ENCODE peak calls at places on chromosome 7, in seven cellular contexts. T, D, L, C, E, G and X are unnamed samples.

GRCh38 chr7:130079846-130080394 is 9.6 kb downstream of the KLHDC10 start:
- DNase-seq in D (no peak), E (no peak), C (no peak), T (no peak), L (no peak), G (no peak), X (no peak)

GRCh38 chr7:39461263-39461662 is 104.9 kb upstream of the YAE1 start:
- DNase-seq in T (no peak), L (no peak), G (no peak), E (peak; percentile 36), C (no peak), D (no peak), X (no peak)

GRCh38 chr7:145082366-145083240 is 246.8 kb upstream of the TPK1 start:
- DNase-seq in G (no peak), T (no peak), D (no peak), E (no peak), C (no peak), L (no peak), X (no peak)

GRCh38 chr7:116500071-116500853 is 724 bp downstream of the CAV2 start:
- DNase-seq in L (peak; percentile 27), D (no peak), G (peak; percentile 38), T (no peak), C (peak; percentile 94), E (peak; percentile 61), X (peak; percentile 66)

GRCh38 chr7:80047032-80047431 is 87.6 kb upstream of the GNAI1 start:
- DNase-seq in L (no peak), G (no peak), D (no peak), T (no peak), C (no peak), E (no peak), X (no peak)

GRCh38 chr7:129748710-129749109 is 137.2 kb downstream of the NRF1 start:
- DNase-seq in E (peak; percentile 27), T (no peak), L (no peak), C (no peak), G (no peak), D (no peak), X (peak; percentile 25)

GRCh38 chr7:37440738-37441404 is 7.8 kb downstream of the ELMO1 start:
- DNase-seq in E (no peak), D (no peak), C (no peak), T (no peak), G (no peak), L (no peak), X (no peak)

GRCh38 chr7:16644987-16645592 is 464 bp downstream of the ANKMY2 start:
- DNase-seq in G (peak; percentile 57), L (no peak), C (no peak), D (no peak), E (peak; percentile 32), T (no peak), X (peak; percentile 62)

GRCh38 chr7:31794851-31795250 is 107.8 kb downstream of the PPP1R17 start:
- DNase-seq in D (no peak), E (no peak), L (peak; percentile 50), G (no peak), C (no peak), T (no peak), X (no peak)

GRCh38 chr7:22137026-22137425 is 191.3 kb upstream of the CDCA7L start:
- DNase-seq in E (peak; percentile 29), G (no peak), T (no peak), D (no peak), C (no peak), L (no peak), X (peak; percentile 67)

GRCh38 chr7:29449569-29450260 is 113.9 kb upstream of the PRR15 start:
- DNase-seq in G (no peak), D (no peak), L (no peak), T (no peak), C (no peak), E (peak; percentile 10), X (no peak)

GRCh38 chr7:137546671-137547070 is 203.1 kb upstream of the PTN start:
- DNase-seq in C (peak; percentile 2), L (no peak), D (no peak), E (peak; percentile 64), T (no peak), G (no peak), X (no peak)

GRCh38 chr7:100694196-100694745 is at the start of gene GIGYF1:
- DNase-seq in E (peak; percentile 52), D (peak; percentile 60), G (peak; percentile 72), C (peak; percentile 31), T (peak; percentile 19), L (no peak), X (peak; percentile 58)

GRCh38 chr7:151313857-151314256 is 27.8 kb upstream of the NUB1 start:
- DNase-seq in L (no peak), D (no peak), E (peak; percentile 15), C (peak; percentile 20), G (no peak), T (no peak), X (peak; percentile 25)

GRCh38 chr7:143257501-143257900 is 5.7 kb upstream of the GSTK1 start:
- DNase-seq in D (no peak), T (no peak), G (no peak), E (no peak), C (peak; percentile 31), L (no peak), X (peak; percentile 40)

GRCh38 chr7:152661479-152661878 is 14.5 kb downstream of the XRCC2 start:
- DNase-seq in E (no peak), G (no peak), C (no peak), L (no peak), D (no peak), T (no peak), X (no peak)

GRCh38 chr7:2123360-2123759 is 109.4 kb downstream of the MAD1L1 start:
- DNase-seq in T (no peak), L (no peak), C (no peak), E (no peak), D (no peak), G (no peak), X (no peak)

GRCh38 chr7:102111063-102111757 is 175.5 kb upstream of the SH2B2 start:
- DNase-seq in L (no peak), D (no peak), G (no peak), T (no peak), E (no peak), C (no peak), X (no peak)

GRCh38 chr7:605661-606450 is 86.2 kb upstream of the PDGFA start:
- DNase-seq in L (no peak), G (no peak), C (no peak), E (no peak), D (no peak), T (no peak), X (no peak)

GRCh38 chr7:137592232-137592896 is 248.8 kb upstream of the PTN start:
- DNase-seq in C (peak; percentile 54), G (peak; percentile 70), E (peak; percentile 80), T (peak; percentile 8), L (peak; percentile 65), D (no peak), X (peak; percentile 81)

GRCh38 chr7:72413290-72413689 is 1.2 kb upstream of the CALN1 start:
- DNase-seq in C (no peak), D (no peak), T (no peak), E (no peak), G (no peak), L (no peak), X (no peak)

GRCh38 chr7:134022512-134022911 is 104.6 kb upstream of the LRGUK start:
- DNase-seq in T (no peak), G (no peak), D (no peak), E (no peak), L (no peak), C (peak; percentile 50), X (peak; percentile 6)

GRCh38 chr7:37050801-37051200 is 326.5 kb upstream of the AOAH start:
- DNase-seq in C (no peak), L (no peak), D (no peak), G (no peak), E (no peak), T (no peak), X (no peak)

GRCh38 chr7:13041368-13041988 is 354.0 kb downstream of the ARL4A start:
- DNase-seq in D (no peak), L (no peak), C (no peak), T (no peak), E (no peak), G (no peak), X (no peak)

GRCh38 chr7:57427594-57427993 is 22.4 kb upstream of the ZNF716 start:
- DNase-seq in D (no peak), T (no peak), E (no peak), C (no peak), L (no peak), G (no peak), X (no peak)